ENCODE peak calls at places on chromosomes 11 and 22, in nine cellular contexts. One of them, this sample, is unnamed.

GRCh38 chr11:8225589-8226036 is 38.1 kb downstream of the LMO1 start:
- DNase-seq in AG04450: peak
- DNase-seq in stimulated activated CD8-positive, alpha-beta memory T cell treated with anti-CD3 and anti-CD28 coated beads, Interleukin-2, amount 100 ng/mL, for 48 hours: peak
- DNase-seq in SJSA1: peak
- DNase-seq in EL: peak
- DNase-seq in left cardiac atrium: peak
- DNase-seq in Panc1: peak
- DNase-seq in H54: peak
- DNase-seq in HFFc6: peak
- DNase-seq in this sample: peak

GRCh38 chr22:36081023-36081431 is 52.4 kb upstream of the RBFOX2 start:
- DNase-seq in EL: peak
- DNase-seq in stimulated activated CD8-positive, alpha-beta memory T cell treated with anti-CD3 and anti-CD28 coated beads, Interleukin-2, amount 100 ng/mL, for 48 hours: no peak
- DNase-seq in H54: peak
- DNase-seq in AG04450: peak
- DNase-seq in SJSA1: peak
- DNase-seq in Panc1: peak
- DNase-seq in HFFc6: peak
- DNase-seq in left cardiac atrium: peak
- DNase-seq in this sample: peak

GRCh38 chr11:63918576-63919171 is 1.7 kb upstream of the RCOR2 start:
- DNase-seq in EL: peak
- DNase-seq in left cardiac atrium: no peak
- DNase-seq in SJSA1: no peak
- DNase-seq in AG04450: no peak
- DNase-seq in stimulated activated CD8-positive, alpha-beta memory T cell treated with anti-CD3 and anti-CD28 coated beads, Interleukin-2, amount 100 ng/mL, for 48 hours: no peak
- DNase-seq in Panc1: no peak
- DNase-seq in HFFc6: no peak
- DNase-seq in H54: no peak
- DNase-seq in this sample: no peak

GRCh38 chr11:299951-300735 is 817 bp upstream of the IFITM5 start:
- DNase-seq in EL: no peak
- DNase-seq in SJSA1: peak
- DNase-seq in stimulated activated CD8-positive, alpha-beta memory T cell treated with anti-CD3 and anti-CD28 coated beads, Interleukin-2, amount 100 ng/mL, for 48 hours: no peak
- DNase-seq in Panc1: no peak
- DNase-seq in H54: no peak
- DNase-seq in HFFc6: no peak
- DNase-seq in left cardiac atrium: peak
- DNase-seq in AG04450: no peak
- DNase-seq in this sample: no peak

GRCh38 chr11:68206211-68206610 is 6.9 kb downstream of the KMT5B start:
- DNase-seq in H54: peak
- DNase-seq in left cardiac atrium: no peak
- DNase-seq in Panc1: peak
- DNase-seq in AG04450: no peak
- DNase-seq in SJSA1: peak
- DNase-seq in stimulated activated CD8-positive, alpha-beta memory T cell treated with anti-CD3 and anti-CD28 coated beads, Interleukin-2, amount 100 ng/mL, for 48 hours: no peak
- DNase-seq in EL: peak
- DNase-seq in HFFc6: peak
- DNase-seq in this sample: peak

GRCh38 chr11:66745356-66746235 is 16.6 kb upstream of the SPTBN2 start:
- DNase-seq in AG04450: no peak
- DNase-seq in stimulated activated CD8-positive, alpha-beta memory T cell treated with anti-CD3 and anti-CD28 coated beads, Interleukin-2, amount 100 ng/mL, for 48 hours: peak
- DNase-seq in H54: no peak
- DNase-seq in EL: no peak
- DNase-seq in left cardiac atrium: no peak
- DNase-seq in HFFc6: no peak
- DNase-seq in Panc1: no peak
- DNase-seq in SJSA1: no peak
- DNase-seq in this sample: no peak

GRCh38 chr22:45163074-45163416 is 680 bp upstream of the NUP50 start:
- DNase-seq in EL: peak
- DNase-seq in HFFc6: peak
- DNase-seq in Panc1: no peak
- DNase-seq in stimulated activated CD8-positive, alpha-beta memory T cell treated with anti-CD3 and anti-CD28 coated beads, Interleukin-2, amount 100 ng/mL, for 48 hours: no peak
- DNase-seq in H54: no peak
- DNase-seq in SJSA1: no peak
- DNase-seq in AG04450: no peak
- DNase-seq in left cardiac atrium: peak
- DNase-seq in this sample: peak

GRCh38 chr11:36818410-36818809 is 220.4 kb upstream of the RAG2 start:
- DNase-seq in H54: peak
- DNase-seq in AG04450: no peak
- DNase-seq in EL: peak
- DNase-seq in left cardiac atrium: no peak
- DNase-seq in stimulated activated CD8-positive, alpha-beta memory T cell treated with anti-CD3 and anti-CD28 coated beads, Interleukin-2, amount 100 ng/mL, for 48 hours: no peak
- DNase-seq in SJSA1: peak
- DNase-seq in HFFc6: no peak
- DNase-seq in Panc1: no peak
- DNase-seq in this sample: peak

GRCh38 chr11:79414644-79415317 is 26.0 kb downstream of the TENM4 start:
- DNase-seq in left cardiac atrium: no peak
- DNase-seq in SJSA1: no peak
- DNase-seq in EL: peak
- DNase-seq in stimulated activated CD8-positive, alpha-beta memory T cell treated with anti-CD3 and anti-CD28 coated beads, Interleukin-2, amount 100 ng/mL, for 48 hours: no peak
- DNase-seq in H54: no peak
- DNase-seq in AG04450: peak
- DNase-seq in Panc1: no peak
- DNase-seq in HFFc6: peak
- DNase-seq in this sample: peak

GRCh38 chr11:75280227-75280671 is 39.7 kb downstream of the TPBGL start:
- DNase-seq in HFFc6: peak
- DNase-seq in Panc1: peak
- DNase-seq in H54: peak
- DNase-seq in left cardiac atrium: peak
- DNase-seq in stimulated activated CD8-positive, alpha-beta memory T cell treated with anti-CD3 and anti-CD28 coated beads, Interleukin-2, amount 100 ng/mL, for 48 hours: peak
- DNase-seq in SJSA1: peak
- DNase-seq in EL: peak
- DNase-seq in AG04450: peak
- DNase-seq in this sample: peak

GRCh38 chr11:36478700-36479329 is 31.3 kb downstream of the TRAF6 start:
- DNase-seq in EL: peak
- DNase-seq in stimulated activated CD8-positive, alpha-beta memory T cell treated with anti-CD3 and anti-CD28 coated beads, Interleukin-2, amount 100 ng/mL, for 48 hours: no peak
- DNase-seq in SJSA1: peak
- DNase-seq in H54: no peak
- DNase-seq in HFFc6: peak
- DNase-seq in Panc1: peak
- DNase-seq in AG04450: no peak
- DNase-seq in left cardiac atrium: no peak
- DNase-seq in this sample: peak

GRCh38 chr11:117458275-117459120 is 130.8 kb downstream of the CEP164 start:
- DNase-seq in Panc1: no peak
- DNase-seq in AG04450: no peak
- DNase-seq in SJSA1: no peak
- DNase-seq in left cardiac atrium: no peak
- DNase-seq in EL: no peak
- DNase-seq in HFFc6: no peak
- DNase-seq in stimulated activated CD8-positive, alpha-beta memory T cell treated with anti-CD3 and anti-CD28 coated beads, Interleukin-2, amount 100 ng/mL, for 48 hours: peak
- DNase-seq in H54: no peak
- DNase-seq in this sample: no peak

GRCh38 chr11:44634401-44635281 is 69.2 kb downstream of the CD82 start:
- DNase-seq in stimulated activated CD8-positive, alpha-beta memory T cell treated with anti-CD3 and anti-CD28 coated beads, Interleukin-2, amount 100 ng/mL, for 48 hours: no peak
- DNase-seq in H54: peak
- DNase-seq in HFFc6: peak
- DNase-seq in SJSA1: peak
- DNase-seq in EL: peak
- DNase-seq in Panc1: no peak
- DNase-seq in AG04450: peak
- DNase-seq in left cardiac atrium: peak
- DNase-seq in this sample: peak

GRCh38 chr22:44882226-44882905 is 127.4 kb downstream of the PHF21B start:
- DNase-seq in SJSA1: no peak
- DNase-seq in AG04450: no peak
- DNase-seq in left cardiac atrium: no peak
- DNase-seq in Panc1: no peak
- DNase-seq in stimulated activated CD8-positive, alpha-beta memory T cell treated with anti-CD3 and anti-CD28 coated beads, Interleukin-2, amount 100 ng/mL, for 48 hours: no peak
- DNase-seq in EL: no peak
- DNase-seq in HFFc6: no peak
- DNase-seq in H54: no peak
- DNase-seq in this sample: no peak

This sample was measured in AG20443.